ENCODE peak calls at places on chromosomes 2 and 18, in ten cellular contexts. One of them, this sample, is unnamed.

GRCh38 chr18:76679259-76679658 is 143.1 kb upstream of the ZNF236 start:
- DNase-seq in endothelial cell: no peak
- DNase-seq in GM23338: peak; percentile 41
- DNase-seq in neural crest cell: no peak
- DNase-seq in activated B cell treated with CpG ODN at 0.5 μM for 24 hours: no peak
- DNase-seq in cardiac muscle cell: peak; percentile 63
- DNase-seq in heart left ventricle: no peak
- DNase-seq in gastrocnemius medialis: no peak
- DNase-seq in psoas muscle: no peak
- DNase-seq in HFFc6: no peak
- DNase-seq in this sample: no peak

GRCh38 chr2:121418494-121419058 is 112.1 kb upstream of the RNU4ATAC start:
- DNase-seq in HFFc6: no peak
- DNase-seq in gastrocnemius medialis: no peak
- DNase-seq in psoas muscle: no peak
- DNase-seq in neural crest cell: no peak
- DNase-seq in GM23338: no peak
- DNase-seq in heart left ventricle: no peak
- DNase-seq in cardiac muscle cell: no peak
- DNase-seq in activated B cell treated with CpG ODN at 0.5 μM for 24 hours: no peak
- DNase-seq in endothelial cell: no peak
- DNase-seq in this sample: no peak

GRCh38 chr2:96359310-96359709 is 23.7 kb downstream of the NCAPH start:
- DNase-seq in neural crest cell: no peak
- DNase-seq in gastrocnemius medialis: no peak
- DNase-seq in endothelial cell: no peak
- DNase-seq in cardiac muscle cell: no peak
- DNase-seq in activated B cell treated with CpG ODN at 0.5 μM for 24 hours: no peak
- DNase-seq in HFFc6: no peak
- DNase-seq in psoas muscle: no peak
- DNase-seq in heart left ventricle: peak; percentile 52
- DNase-seq in GM23338: no peak
- DNase-seq in this sample: peak; percentile 50

GRCh38 chr2:2014251-2014761 is 270.0 kb upstream of the PXDN start:
- DNase-seq in endothelial cell: no peak
- DNase-seq in GM23338: no peak
- DNase-seq in psoas muscle: no peak
- DNase-seq in neural crest cell: no peak
- DNase-seq in heart left ventricle: peak; percentile 55
- DNase-seq in cardiac muscle cell: no peak
- DNase-seq in activated B cell treated with CpG ODN at 0.5 μM for 24 hours: no peak
- DNase-seq in gastrocnemius medialis: no peak
- DNase-seq in HFFc6: no peak
- DNase-seq in this sample: no peak

GRCh38 chr2:18237298-18237697 is 323.2 kb downstream of the RDH14 start:
- DNase-seq in psoas muscle: no peak
- DNase-seq in heart left ventricle: no peak
- DNase-seq in activated B cell treated with CpG ODN at 0.5 μM for 24 hours: no peak
- DNase-seq in gastrocnemius medialis: no peak
- DNase-seq in neural crest cell: no peak
- DNase-seq in endothelial cell: no peak
- DNase-seq in cardiac muscle cell: no peak
- DNase-seq in GM23338: no peak
- DNase-seq in HFFc6: no peak
- DNase-seq in this sample: no peak

GRCh38 chr2:202690321-202690900 is 55.6 kb downstream of the FAM117B start:
- DNase-seq in HFFc6: no peak
- DNase-seq in neural crest cell: no peak
- DNase-seq in cardiac muscle cell: no peak
- DNase-seq in activated B cell treated with CpG ODN at 0.5 μM for 24 hours: no peak
- DNase-seq in GM23338: peak; percentile 17
- DNase-seq in psoas muscle: no peak
- DNase-seq in heart left ventricle: no peak
- DNase-seq in endothelial cell: no peak
- DNase-seq in gastrocnemius medialis: no peak
- DNase-seq in this sample: no peak

GRCh38 chr2:120624738-120625446 is 110.8 kb upstream of the GLI2 start:
- DNase-seq in heart left ventricle: no peak
- DNase-seq in endothelial cell: no peak
- DNase-seq in gastrocnemius medialis: no peak
- DNase-seq in activated B cell treated with CpG ODN at 0.5 μM for 24 hours: no peak
- DNase-seq in HFFc6: no peak
- DNase-seq in neural crest cell: no peak
- DNase-seq in psoas muscle: no peak
- DNase-seq in cardiac muscle cell: no peak
- DNase-seq in GM23338: no peak
- DNase-seq in this sample: no peak

GRCh38 chr2:220678943-220679342 is 893.2 kb downstream of the EPHA4 start:
- DNase-seq in cardiac muscle cell: no peak
- DNase-seq in neural crest cell: no peak
- DNase-seq in gastrocnemius medialis: no peak
- DNase-seq in psoas muscle: no peak
- DNase-seq in heart left ventricle: no peak
- DNase-seq in endothelial cell: no peak
- DNase-seq in HFFc6: no peak
- DNase-seq in activated B cell treated with CpG ODN at 0.5 μM for 24 hours: no peak
- DNase-seq in GM23338: no peak
- DNase-seq in this sample: no peak

GRCh38 chr2:33126973-33127372 is 180.2 kb downstream of the LTBP1 start:
- DNase-seq in HFFc6: peak; percentile 55
- DNase-seq in GM23338: no peak
- DNase-seq in neural crest cell: no peak
- DNase-seq in activated B cell treated with CpG ODN at 0.5 μM for 24 hours: no peak
- DNase-seq in psoas muscle: no peak
- DNase-seq in heart left ventricle: no peak
- DNase-seq in gastrocnemius medialis: no peak
- DNase-seq in endothelial cell: no peak
- DNase-seq in cardiac muscle cell: no peak
- DNase-seq in this sample: no peak

GRCh38 chr18:45722899-45723298 is 1.1 kb upstream of the SLC14A1 start:
- DNase-seq in HFFc6: peak; percentile 58
- DNase-seq in psoas muscle: peak; percentile 82
- DNase-seq in neural crest cell: peak; percentile 75
- DNase-seq in gastrocnemius medialis: peak; percentile 22
- DNase-seq in activated B cell treated with CpG ODN at 0.5 μM for 24 hours: peak; percentile 50
- DNase-seq in cardiac muscle cell: peak; percentile 77
- DNase-seq in heart left ventricle: peak; percentile 77
- DNase-seq in endothelial cell: peak; percentile 90
- DNase-seq in GM23338: peak; percentile 87
- DNase-seq in this sample: peak; percentile 92

GRCh38 chr2:63721082-63721424 is 120.6 kb upstream of the UGP2 start:
- DNase-seq in heart left ventricle: no peak
- DNase-seq in gastrocnemius medialis: no peak
- DNase-seq in GM23338: no peak
- DNase-seq in activated B cell treated with CpG ODN at 0.5 μM for 24 hours: no peak
- DNase-seq in HFFc6: no peak
- DNase-seq in cardiac muscle cell: no peak
- DNase-seq in neural crest cell: no peak
- DNase-seq in endothelial cell: no peak
- DNase-seq in psoas muscle: no peak
- DNase-seq in this sample: no peak

GRCh38 chr2:228613133-228613532 is 431.6 kb upstream of the SPHKAP start:
- DNase-seq in neural crest cell: no peak
- DNase-seq in GM23338: no peak
- DNase-seq in heart left ventricle: no peak
- DNase-seq in cardiac muscle cell: no peak
- DNase-seq in endothelial cell: no peak
- DNase-seq in psoas muscle: no peak
- DNase-seq in gastrocnemius medialis: no peak
- DNase-seq in HFFc6: peak; percentile 96
- DNase-seq in activated B cell treated with CpG ODN at 0.5 μM for 24 hours: no peak
- DNase-seq in this sample: no peak

GRCh38 chr2:223383315-223383714 is 218.8 kb downstream of the SCG2 start:
- DNase-seq in HFFc6: peak; percentile 38
- DNase-seq in neural crest cell: no peak
- DNase-seq in GM23338: no peak
- DNase-seq in activated B cell treated with CpG ODN at 0.5 μM for 24 hours: no peak
- DNase-seq in gastrocnemius medialis: no peak
- DNase-seq in psoas muscle: no peak
- DNase-seq in heart left ventricle: no peak
- DNase-seq in cardiac muscle cell: no peak
- DNase-seq in endothelial cell: no peak
- DNase-seq in this sample: no peak

GRCh38 chr2:168916329-168916672 is 15.2 kb downstream of the G6PC2 start:
- DNase-seq in gastrocnemius medialis: no peak
- DNase-seq in endothelial cell: no peak
- DNase-seq in neural crest cell: no peak
- DNase-seq in psoas muscle: no peak
- DNase-seq in cardiac muscle cell: no peak
- DNase-seq in GM23338: no peak
- DNase-seq in activated B cell treated with CpG ODN at 0.5 μM for 24 hours: no peak
- DNase-seq in heart left ventricle: no peak
- DNase-seq in HFFc6: no peak
- DNase-seq in this sample: no peak

GRCh38 chr2:168915433-168916328 is 14.6 kb downstream of the G6PC2 start:
- DNase-seq in cardiac muscle cell: no peak
- DNase-seq in neural crest cell: no peak
- DNase-seq in GM23338: no peak
- DNase-seq in endothelial cell: no peak
- DNase-seq in gastrocnemius medialis: no peak
- DNase-seq in HFFc6: no peak
- DNase-seq in heart left ventricle: no peak
- DNase-seq in psoas muscle: no peak
- DNase-seq in activated B cell treated with CpG ODN at 0.5 μM for 24 hours: no peak
- DNase-seq in this sample: no peak

GRCh38 chr2:168920504-168921157 is 19.5 kb downstream of the G6PC2 start:
- DNase-seq in neural crest cell: no peak
- DNase-seq in GM23338: peak; percentile 65
- DNase-seq in gastrocnemius medialis: no peak
- DNase-seq in HFFc6: peak; percentile 45
- DNase-seq in psoas muscle: no peak
- DNase-seq in activated B cell treated with CpG ODN at 0.5 μM for 24 hours: no peak
- DNase-seq in cardiac muscle cell: peak; percentile 60
- DNase-seq in heart left ventricle: no peak
- DNase-seq in endothelial cell: no peak
- DNase-seq in this sample: peak; percentile 44
- TF ChIP-seq CTCF in neural crest cell: peak; percentile 84
- TF ChIP-seq CTCF in GM23338: peak; percentile 65
- TF ChIP-seq CTCF in gastrocnemius medialis: peak; percentile 67
- TF ChIP-seq CTCF in HFFc6: peak; percentile 91
- TF ChIP-seq CTCF in psoas muscle: peak; percentile 72
- TF ChIP-seq CTCF in activated B cell treated with CpG ODN at 0.5 μM for 24 hours: peak; percentile 50
- TF ChIP-seq CTCF in cardiac muscle cell: peak; percentile 47
- TF ChIP-seq CTCF in heart left ventricle: peak; percentile 73
- TF ChIP-seq CTCF in endothelial cell: peak; percentile 97
- TF ChIP-seq CTCF in this sample: peak; percentile 68

DNA sequence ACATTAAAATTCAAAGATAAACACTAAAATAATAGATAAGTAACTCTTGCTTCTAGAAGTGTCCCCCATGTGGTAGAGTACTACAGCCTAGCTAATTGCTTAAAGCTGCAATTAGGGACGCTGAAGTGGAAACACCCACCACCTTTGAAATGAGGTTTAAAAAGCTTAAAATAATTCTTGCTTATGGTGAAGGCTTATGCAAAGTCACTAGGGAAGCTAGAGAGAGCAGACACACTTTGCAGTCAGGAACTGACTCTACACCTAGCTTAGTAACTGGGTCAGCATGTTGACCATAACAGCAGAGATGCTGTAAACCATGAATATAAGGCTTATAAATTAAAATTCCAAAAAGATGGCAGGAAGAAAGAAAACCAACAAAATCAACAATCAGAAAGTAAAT is 65.4 kb upstream of the DSG1 start:
- DNase-seq in neural crest cell: no peak
- DNase-seq in psoas muscle: no peak
- DNase-seq in cardiac muscle cell: no peak
- DNase-seq in heart left ventricle: no peak
- DNase-seq in activated B cell treated with CpG ODN at 0.5 μM for 24 hours: no peak
- DNase-seq in gastrocnemius medialis: no peak
- DNase-seq in HFFc6: no peak
- DNase-seq in GM23338: no peak
- DNase-seq in endothelial cell: no peak
- DNase-seq in this sample: no peak
- TF ChIP-seq CTCF in neural crest cell: no peak
- TF ChIP-seq CTCF in psoas muscle: no peak
- TF ChIP-seq CTCF in cardiac muscle cell: no peak
- TF ChIP-seq CTCF in heart left ventricle: no peak
- TF ChIP-seq CTCF in activated B cell treated with CpG ODN at 0.5 μM for 24 hours: no peak
- TF ChIP-seq CTCF in gastrocnemius medialis: no peak
- TF ChIP-seq CTCF in HFFc6: no peak
- TF ChIP-seq CTCF in GM23338: no peak
- TF ChIP-seq CTCF in endothelial cell: no peak
- TF ChIP-seq CTCF in this sample: no peak

GRCh38 chr2:10265328-10266132 is 37.2 kb upstream of the HPCAL1 start:
- DNase-seq in psoas muscle: peak; percentile 24
- DNase-seq in endothelial cell: no peak
- DNase-seq in gastrocnemius medialis: no peak
- DNase-seq in HFFc6: no peak
- DNase-seq in heart left ventricle: no peak
- DNase-seq in GM23338: no peak
- DNase-seq in neural crest cell: no peak
- DNase-seq in activated B cell treated with CpG ODN at 0.5 μM for 24 hours: no peak
- DNase-seq in cardiac muscle cell: no peak
- DNase-seq in this sample: no peak

GRCh38 chr2:10267036-10267435 is 35.7 kb upstream of the HPCAL1 start:
- DNase-seq in GM23338: no peak
- DNase-seq in neural crest cell: no peak
- DNase-seq in gastrocnemius medialis: no peak
- DNase-seq in HFFc6: no peak
- DNase-seq in activated B cell treated with CpG ODN at 0.5 μM for 24 hours: no peak
- DNase-seq in heart left ventricle: no peak
- DNase-seq in endothelial cell: no peak
- DNase-seq in psoas muscle: peak; percentile 12
- DNase-seq in cardiac muscle cell: no peak
- DNase-seq in this sample: no peak

GRCh38 chr2:10267551-10268465 is 34.9 kb upstream of the HPCAL1 start:
- DNase-seq in HFFc6: no peak
- DNase-seq in cardiac muscle cell: no peak
- DNase-seq in gastrocnemius medialis: peak; percentile 54
- DNase-seq in heart left ventricle: peak; percentile 79
- DNase-seq in activated B cell treated with CpG ODN at 0.5 μM for 24 hours: no peak
- DNase-seq in neural crest cell: no peak
- DNase-seq in GM23338: peak; percentile 66
- DNase-seq in endothelial cell: no peak
- DNase-seq in psoas muscle: peak; percentile 78
- DNase-seq in this sample: no peak

GRCh38 chr2:10266133-10266620 is 36.5 kb upstream of the HPCAL1 start:
- DNase-seq in neural crest cell: no peak
- DNase-seq in HFFc6: peak; percentile 25
- DNase-seq in GM23338: no peak
- DNase-seq in gastrocnemius medialis: no peak
- DNase-seq in activated B cell treated with CpG ODN at 0.5 μM for 24 hours: no peak
- DNase-seq in psoas muscle: peak; percentile 37
- DNase-seq in cardiac muscle cell: no peak
- DNase-seq in endothelial cell: no peak
- DNase-seq in heart left ventricle: no peak
- DNase-seq in this sample: no peak

GRCh38 chr2:10264506-10265327 is 38.0 kb upstream of the HPCAL1 start:
- DNase-seq in neural crest cell: no peak
- DNase-seq in endothelial cell: no peak
- DNase-seq in HFFc6: no peak
- DNase-seq in heart left ventricle: no peak
- DNase-seq in activated B cell treated with CpG ODN at 0.5 μM for 24 hours: no peak
- DNase-seq in gastrocnemius medialis: no peak
- DNase-seq in psoas muscle: peak; percentile 45
- DNase-seq in cardiac muscle cell: no peak
- DNase-seq in GM23338: no peak
- DNase-seq in this sample: no peak
- TF ChIP-seq CTCF in neural crest cell: no peak
- TF ChIP-seq CTCF in endothelial cell: no peak
- TF ChIP-seq CTCF in HFFc6: no peak
- TF ChIP-seq CTCF in heart left ventricle: no peak
- TF ChIP-seq CTCF in activated B cell treated with CpG ODN at 0.5 μM for 24 hours: no peak
- TF ChIP-seq CTCF in gastrocnemius medialis: no peak
- TF ChIP-seq CTCF in psoas muscle: no peak
- TF ChIP-seq CTCF in cardiac muscle cell: no peak
- TF ChIP-seq CTCF in GM23338: no peak
- TF ChIP-seq CTCF in this sample: no peak

GRCh38 chr18:50187659-50188058 is 7.3 kb downstream of the MYO5B start:
- DNase-seq in HFFc6: no peak
- DNase-seq in endothelial cell: no peak
- DNase-seq in heart left ventricle: no peak
- DNase-seq in neural crest cell: no peak
- DNase-seq in GM23338: peak; percentile 17
- DNase-seq in gastrocnemius medialis: no peak
- DNase-seq in psoas muscle: no peak
- DNase-seq in cardiac muscle cell: no peak
- DNase-seq in activated B cell treated with CpG ODN at 0.5 μM for 24 hours: no peak
- DNase-seq in this sample: no peak
- TF ChIP-seq CTCF in HFFc6: no peak
- TF ChIP-seq CTCF in endothelial cell: no peak
- TF ChIP-seq CTCF in heart left ventricle: no peak
- TF ChIP-seq CTCF in neural crest cell: no peak
- TF ChIP-seq CTCF in GM23338: peak; percentile 41
- TF ChIP-seq CTCF in gastrocnemius medialis: no peak
- TF ChIP-seq CTCF in psoas muscle: no peak
- TF ChIP-seq CTCF in cardiac muscle cell: no peak
- TF ChIP-seq CTCF in activated B cell treated with CpG ODN at 0.5 μM for 24 hours: no peak
- TF ChIP-seq CTCF in this sample: no peak